ENCODE peak calls at places on chromosomes 4 and X, in six cellular contexts. B is GM12892, Z is endodermal cell, T is progenitor cell of endocrine pancreas, A is neuronal stem cell, Q is GM23248. P is an unnamed sample.

GRCh38 chr4:150145090-150145949 is 67.1 kb downstream of the DCLK2 start:
- DNase-seq in Z (peak; percentile 77), Q (peak; percentile 20), T (no peak), A (no peak), B (no peak), P (no peak)

GRCh38 chrX:153907456-153907855 is 3.0 kb downstream of the AVPR2 start:
- DNase-seq in A (no peak), T (no peak), B (no peak), Q (no peak), Z (peak; percentile 26), P (no peak)

GRCh38 chrX:108217877-108218276 is 126.3 kb downstream of the ATG4A start:
- DNase-seq in T (no peak), B (no peak), A (no peak), Z (no peak), Q (no peak), P (no peak)

GRCh38 chr4:18840499-18840898 is 818.9 kb upstream of the LCORL start:
- DNase-seq in T (no peak), Q (no peak), Z (no peak), A (no peak), B (no peak), P (no peak)

GRCh38 chr4:8334786-8335460 is 65.4 kb downstream of the HTRA3 start:
- DNase-seq in A (no peak), T (no peak), Z (peak; percentile 19), B (no peak), Q (no peak), P (no peak)

GRCh38 chr4:101785476-101785875 is 5.1 kb upstream of the BANK1 start:
- DNase-seq in T (no peak), Q (no peak), B (no peak), A (no peak), Z (no peak), P (no peak)

GRCh38 chrX:54708404-54708803 is 89.7 kb downstream of the ITIH6 start:
- DNase-seq in B (no peak), T (no peak), Q (no peak), A (no peak), Z (no peak), P (no peak)

GRCh38 chr4:24836843-24837242 is 41.5 kb downstream of the SOD3 start:
- DNase-seq in Z (no peak), A (no peak), T (no peak), Q (no peak), B (no peak), P (no peak)

GRCh38 chrX:2710041-2710471 is 19.0 kb downstream of the CD99 start:
- DNase-seq in Z (peak; percentile 61), T (no peak), A (no peak), B (no peak), Q (peak; percentile 95), P (no peak)

GRCh38 chr4:47531241-47531953 is 46.3 kb downstream of the ATP10D start:
- DNase-seq in T (no peak), Q (peak; percentile 83), A (peak; percentile 21), B (peak; percentile 6), Z (peak; percentile 51), P (peak; percentile 48)

GRCh38 chr4:102734591-102735385 is 26.0 kb downstream of the MANBA start:
- DNase-seq in Z (no peak), A (no peak), Q (peak; percentile 53), B (peak; percentile 15), T (no peak), P (no peak)

GRCh38 chrX:19774905-19775304 is 112.5 kb downstream of the SH3KBP1 start:
- DNase-seq in A (no peak), B (no peak), T (no peak), Z (no peak), Q (no peak), P (peak; percentile 22)

GRCh38 chr4:178471385-178471784 is 1029.1 kb upstream of the AGA start:
- DNase-seq in B (no peak), T (no peak), A (no peak), Z (no peak), Q (no peak), P (no peak)

GRCh38 chrX:13090261-13091110 is 46.1 kb upstream of the FAM9C start:
- DNase-seq in T (no peak), B (no peak), Q (no peak), Z (no peak), A (no peak), P (no peak)

GRCh38 chr4:185709802-185710486 is 102.0 kb downstream of the SORBS2 start:
- DNase-seq in A (no peak), B (no peak), T (no peak), Z (no peak), Q (peak; percentile 39), P (no peak)

GRCh38 chrX:8138252-8138651 is 32.8 kb downstream of the VCX2 start:
- DNase-seq in Z (no peak), Q (no peak), B (no peak), A (no peak), T (no peak), P (no peak)

GRCh38 chr4:124710253-124710849 is 2.2 kb downstream of the ANKRD50 start:
- DNase-seq in Z (peak; percentile 51), B (no peak), Q (peak; percentile 47), A (no peak), T (no peak), P (no peak)

GRCh38 chr4:123603165-123603564 is 206.6 kb downstream of the SPRY1 start:
- DNase-seq in Q (peak; percentile 14), Z (no peak), A (no peak), T (no peak), B (no peak), P (no peak)

GRCh38 chr4:108901271-108901670 is 138.4 kb upstream of the ETNPPL start:
- DNase-seq in B (no peak), A (no peak), T (no peak), Q (peak; percentile 42), Z (no peak), P (no peak)